ENCODE peak calls at places on chromosomes 3 and 15, in six cellular contexts. J is esophagus muscularis mucosa, Z is KG1, R is Peyer's patch, M is T-helper 2 cell, S is activated T-helper 1 cell treated with Interleukin-2 at 50 U/mL for 16 hours. E is an unnamed sample.

GRCh38 chr15:49918106-49918505 is 200.9 kb downstream of the ATP8B4 start:
- DNase-seq in R (no peak), Z (no peak), S (no peak), J (no peak), M (no peak), E (no peak)

GRCh38 chr3:12707425-12707824 is 43.5 kb upstream of the RAF1 start:
- DNase-seq in R (no peak), M (no peak), S (no peak), Z (no peak), J (no peak), E (no peak)

GRCh38 chr3:157335198-157335597 is 101.5 kb upstream of the PTX3 start:
- DNase-seq in R (no peak), Z (no peak), S (no peak), J (no peak), M (no peak), E (no peak)

GRCh38 chr15:89740137-89740536 is 10.9 kb downstream of the MESP1 start:
- DNase-seq in M (no peak), R (peak), J (no peak), Z (peak), S (peak), E (peak)

GRCh38 chr3:79012530-79012913 is 755.3 kb downstream of the ROBO1 start:
- DNase-seq in M (no peak), Z (no peak), S (no peak), J (no peak), R (no peak), E (no peak)

GRCh38 chr15:75921732-75922703 is 18.3 kb downstream of the FBXO22 start:
- DNase-seq in Z (no peak), R (peak), M (no peak), J (no peak), S (no peak), E (no peak)

GRCh38 chr3:66344846-66345578 is 124.2 kb downstream of the SLC25A26 start:
- DNase-seq in S (no peak), R (no peak), J (no peak), M (no peak), Z (no peak), E (no peak)

GRCh38 chr15:70713547-70714414 is 49.6 kb downstream of the UACA start:
- DNase-seq in Z (no peak), R (no peak), S (no peak), J (no peak), M (no peak), E (no peak)

GRCh38 chr3:103112273-103112672 is 677.5 kb downstream of the ZPLD1 start:
- DNase-seq in R (no peak), S (no peak), M (no peak), J (no peak), Z (no peak), E (no peak)